ENCODE peak calls at places on chromosomes 1 and 21, in nine cellular contexts. N is tibial nerve, I is body of pancreas, Z is heart left ventricle, K is uterus, E is HepG2, H is spleen, O is endothelial cell of umbilical vein, L is stomach. W is an unnamed sample. For H3K4me1, the result is how much of the 10 kb centered on the place peaks cover.

GRCh38 chr1:25572708-25573590 is 29.5 kb downstream of the LDLRAP1 start:
- DNase-seq in H (no peak), N (no peak), K (no peak), E (no peak), Z (no peak), L (peak), I (peak), O (peak), W (no peak)

GRCh38 chr1:186073697-186074096 is 301.4 kb downstream of the TPR start:
- DNase-seq in I (no peak), Z (no peak), O (no peak), N (no peak), H (no peak), L (no peak), E (no peak), K (no peak), W (no peak)

GRCh38 chr1:43271186-43272118 is 1.7 kb downstream of the TMEM125 start:
- DNase-seq in I (no peak), O (no peak), H (peak), Z (no peak), K (no peak), E (no peak), L (peak), N (no peak), W (no peak)

GRCh38 chr21:43884012-43884860 is 19.2 kb downstream of the AGPAT3 start:
- DNase-seq in O (peak), K (no peak), L (peak), E (peak), H (peak), I (peak), N (no peak), Z (peak), W (no peak)

GRCh38 chr1:29650041-29650400 is 413.7 kb downstream of the PTPRU start:
- DNase-seq in H (no peak), Z (no peak), E (no peak), L (no peak), K (no peak), O (no peak), I (no peak), N (no peak), W (no peak)

GRCh38 chr1:193120604-193121166 is 1.1 kb upstream of the CDC73 start:
- DNase-seq in E (no peak), N (no peak), H (no peak), K (no peak), Z (no peak), L (no peak), I (no peak), O (no peak), W (no peak)

GRCh38 chr21:42012763-42013329 is 2.7 kb upstream of the ZBTB21 start:
- DNase-seq in K (no peak), H (no peak), L (no peak), I (no peak), E (no peak), N (no peak), O (no peak), Z (no peak), W (no peak)

GRCh38 chr1:162059721-162060120 is 9.8 kb upstream of the NOS1AP start:
- DNase-seq in K (no peak), H (no peak), E (no peak), L (no peak), O (no peak), I (no peak), Z (no peak), N (no peak), W (no peak)

GRCh38 chr1:234956821-234957329 is 171.8 kb downstream of the TOMM20 start:
- DNase-seq in I (peak), O (no peak), L (no peak), H (no peak), E (peak), K (peak), N (no peak), Z (no peak), W (no peak)

GRCh38 chr1:174000274-174000852 is 21.8 kb downstream of the RC3H1 start:
- DNase-seq in L (no peak), E (no peak), H (no peak), I (no peak), N (no peak), Z (no peak), K (no peak), O (peak), W (no peak)

GRCh38 chr1:17674707-17675505 is 80.2 kb upstream of the ACTL8 start:
- DNase-seq in N (no peak), I (no peak), E (no peak), H (no peak), Z (no peak), K (no peak), L (no peak), O (no peak), W (no peak)

GRCh38 chr1:17293681-17294415 is 14.1 kb upstream of the PADI4 start:
- DNase-seq in Z (no peak), N (no peak), H (peak), E (no peak), K (no peak), O (no peak), L (no peak), I (no peak), W (no peak)

GRCh38 chr1:35288761-35289160 is 20.3 kb downstream of the ZMYM4 start:
- DNase-seq in N (no peak), I (no peak), O (peak), L (no peak), E (peak), H (no peak), Z (no peak), K (no peak), W (no peak)

GRCh38 chr1:209732725-209733124 is 23.1 kb upstream of the TRAF3IP3 start:
- DNase-seq in E (no peak), L (no peak), Z (no peak), N (no peak), O (no peak), H (no peak), K (no peak), I (no peak), W (no peak)

GRCh38 chr1:218584418-218585155 is 239.5 kb downstream of the TGFB2 start:
- DNase-seq in H (no peak), E (no peak), K (no peak), N (no peak), O (no peak), Z (no peak), L (no peak), I (no peak), W (no peak)

GRCh38 chr1:168599636-168600035 is 23.2 kb downstream of the XCL1 start:
- DNase-seq in H (no peak), E (no peak), L (no peak), Z (no peak), N (no peak), O (no peak), I (no peak), K (no peak), W (no peak)

GRCh38 chr1:181135462-181135781 is 46.9 kb downstream of the IER5 start:
- DNase-seq in Z (no peak), O (no peak), H (no peak), N (no peak), E (no peak), K (no peak), I (no peak), L (no peak), W (no peak)
- TF ChIP-seq POLR2A in Z (no peak), O (no peak), H (no peak), N (no peak), E (no peak), K (no peak), I (no peak), L (no peak), W (no peak)

GRCh38 chr1:200778766-200779165 is 40.1 kb downstream of the CAMSAP2 start:
- DNase-seq in O (no peak), Z (peak), L (no peak), E (no peak), I (no peak), N (no peak), H (no peak), K (no peak), W (no peak)
- H3K4me1 ChIP-seq in O (under half), Z (half or more), L (under half), E (under half), I (under half), N (half or more), H (under half), K (under half), W (under half)

DNA sequence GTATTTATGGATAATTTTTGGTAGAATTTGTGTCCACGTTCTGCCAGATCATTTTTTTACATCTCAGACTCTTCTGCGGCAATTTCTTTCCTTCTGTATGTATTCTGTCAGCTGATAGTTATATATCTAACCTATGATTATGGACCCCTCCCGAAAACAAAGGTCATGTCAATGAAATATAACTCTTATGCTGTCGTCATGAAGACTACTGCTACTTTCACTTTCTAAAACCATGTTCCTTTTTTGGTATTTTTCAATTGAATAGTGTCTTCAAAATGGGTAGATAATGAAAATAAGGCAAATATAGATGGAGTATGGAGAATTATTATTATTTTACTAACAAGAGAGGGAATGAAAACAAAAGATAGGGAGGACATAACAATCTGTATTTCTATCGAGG is 3.2 kb downstream of the ANGPTL1 start:
- DNase-seq in H (no peak), E (no peak), O (peak), N (no peak), Z (no peak), I (no peak), K (no peak), L (no peak), W (no peak)
- H3K4me3 ChIP-seq in H (peak), E (peak), O (peak), N (peak), Z (no peak), I (no peak), K (peak), L (peak), W (peak)

GRCh38 chr21:45332415-45332814 is 44.7 kb upstream of the POFUT2 start:
- DNase-seq in L (no peak), N (no peak), H (peak), K (no peak), Z (peak), E (no peak), I (no peak), O (no peak), W (no peak)
- TF ChIP-seq POLR2A in L (no peak), N (no peak), H (no peak), K (no peak), Z (no peak), E (no peak), I (no peak), O (no peak), W (no peak)

DNA sequence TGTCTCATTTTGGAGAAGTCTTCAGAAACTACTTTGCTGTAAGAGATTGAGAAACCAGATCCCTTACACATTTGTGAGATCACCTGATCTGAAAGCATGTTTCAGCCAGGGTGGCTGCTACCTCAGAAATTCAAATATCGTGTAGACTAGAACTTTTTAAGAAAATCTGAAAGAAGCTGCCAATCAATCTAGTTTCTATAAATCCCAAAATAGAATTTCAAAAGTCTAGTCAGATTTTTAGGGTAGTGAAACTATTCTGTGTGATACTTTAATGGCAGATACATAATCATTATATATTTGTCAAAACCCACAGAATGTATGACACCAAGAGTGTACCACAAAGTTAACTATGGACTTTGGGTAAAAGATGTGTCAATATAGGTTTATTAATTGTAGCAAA is 79.9 kb upstream of the PLPPR5 start:
- DNase-seq in H (no peak), Z (no peak), K (no peak), N (no peak), L (no peak), I (no peak), E (no peak), O (no peak), W (no peak)
- H3K4me1 ChIP-seq in H (under half), Z (under half), K (under half), N (under half), L (under half), I (under half), E (under half), O (under half), W (under half)